ENCODE peak calls at places on chromosomes 5 and 9, in four cellular contexts. W, J, N and Y are unnamed samples.

GRCh38 chr9:23587433-23587832 is 238.6 kb downstream of the ELAVL2 start:
- DNase-seq in J (no peak), N (no peak), W (peak), Y (peak)

GRCh38 chr5:62029303-62029702 is 276.7 kb upstream of the KIF2A start:
- DNase-seq in J (no peak), W (no peak), N (no peak), Y (no peak)

GRCh38 chr5:9775339-9775738 is 145.2 kb upstream of the TAS2R1 start:
- DNase-seq in J (no peak), N (no peak), W (no peak), Y (no peak)

GRCh38 chr9:129270903-129271431 is 92.9 kb upstream of the IER5L start:
- DNase-seq in N (no peak), J (no peak), W (no peak), Y (no peak)

GRCh38 chr5:136042665-136043121 is 13.9 kb downstream of the TGFBI start:
- DNase-seq in J (no peak), N (no peak), W (no peak), Y (no peak)

GRCh38 chr5:88785396-88786216 is 97.4 kb downstream of the MEF2C start:
- DNase-seq in J (peak), W (no peak), N (no peak), Y (no peak)

GRCh38 chr5:125485003-125485641 is 738.7 kb upstream of the ZNF608 start:
- DNase-seq in J (peak), N (peak), W (no peak), Y (peak)

GRCh38 chr9:127162046-127162445 is 39.6 kb upstream of the ANGPTL2 start:
- DNase-seq in J (no peak), N (no peak), W (no peak), Y (no peak)

GRCh38 chr9:119818726-119819435 is 449.6 kb upstream of the BRINP1 start:
- DNase-seq in J (no peak), W (no peak), N (no peak), Y (no peak)

DNA sequence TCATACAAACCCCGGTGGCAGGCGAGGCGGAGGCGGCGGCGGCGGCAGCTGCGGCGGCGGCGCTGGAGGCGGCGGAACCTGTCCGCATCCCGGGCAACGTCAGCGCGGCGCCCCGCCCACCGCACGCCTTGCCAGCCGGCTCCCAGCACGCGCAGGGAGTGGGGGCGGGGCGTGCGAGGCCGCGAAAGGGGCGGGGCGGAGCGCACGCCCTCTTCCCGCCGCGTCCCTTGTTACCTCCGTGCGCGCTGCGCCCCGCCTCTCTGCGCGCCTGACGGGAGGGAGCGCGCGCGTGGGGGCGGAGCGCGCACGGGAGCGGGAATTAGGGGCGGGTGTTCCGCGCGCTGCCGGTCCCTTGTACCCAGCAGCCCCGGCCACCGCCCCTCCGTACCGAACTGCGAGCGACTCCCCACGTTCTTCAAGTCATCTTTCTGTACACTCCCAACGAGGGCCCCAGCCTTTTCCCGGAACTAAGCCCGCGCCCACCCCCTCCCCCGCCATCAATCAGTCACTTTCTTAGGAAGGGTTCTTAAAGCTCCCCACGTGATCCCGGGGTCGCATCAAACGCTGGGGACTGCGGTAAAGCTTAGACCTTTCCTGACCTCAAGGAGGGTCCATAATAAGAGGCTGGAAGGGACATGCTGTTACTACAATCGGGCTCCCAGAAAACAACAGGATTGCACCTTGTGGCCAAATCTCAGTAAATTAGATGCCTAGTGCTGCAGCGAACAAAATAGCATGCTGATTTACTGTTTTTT is at the start of gene AGTPBP1:
- DNase-seq in N (peak), J (peak), W (peak), Y (peak)
- TF ChIP-seq POLR2A in N (peak), J (no peak), W (no peak), Y (no peak)

GRCh38 chr9:107141967-107142366 is 141.1 kb upstream of the RAD23B start:
- DNase-seq in J (peak), N (no peak), W (no peak), Y (no peak)
- TF ChIP-seq CTCF in J (peak), N (no peak), W (no peak), Y (no peak)

DNA sequence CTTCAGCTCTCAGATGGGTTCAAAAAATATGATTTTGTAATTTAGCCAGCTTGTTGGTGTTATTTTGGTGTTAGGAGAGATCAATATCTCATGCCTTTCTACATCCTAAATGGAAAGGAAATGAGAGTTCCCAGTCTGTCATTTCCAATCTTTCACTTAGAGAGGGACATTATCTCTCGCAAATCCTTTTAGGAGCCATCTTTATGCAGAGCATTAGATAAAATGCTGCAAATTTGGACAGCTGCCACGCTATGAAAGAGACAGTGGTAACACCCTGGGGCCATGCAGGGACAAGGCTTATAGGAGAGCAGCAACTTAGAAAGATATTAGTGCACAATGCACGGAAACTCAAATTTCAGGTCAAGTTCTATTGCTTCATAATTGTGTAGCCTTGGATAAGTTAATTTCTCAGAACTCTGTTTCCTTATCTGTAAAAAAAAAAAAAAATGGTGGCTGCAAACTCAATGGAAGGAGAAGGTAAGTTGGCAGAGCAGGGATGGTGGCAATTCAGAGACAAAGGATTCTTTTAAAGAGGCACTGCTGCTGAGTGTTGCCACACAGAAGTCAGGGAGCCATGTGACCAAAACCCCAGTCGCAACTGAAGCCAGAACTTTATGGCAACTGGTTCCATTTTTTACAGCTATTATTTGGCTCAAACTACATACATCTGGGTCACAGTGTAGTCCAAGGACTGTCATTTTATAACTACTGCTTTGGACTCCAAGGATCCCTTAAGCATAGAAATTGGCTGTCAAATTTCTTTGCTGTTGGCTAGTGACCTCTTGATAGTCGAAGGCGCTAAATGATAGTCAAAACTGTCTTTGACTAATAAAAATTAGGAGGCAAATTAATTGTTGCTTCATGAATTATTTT is 210.2 kb downstream of the FRMD3 start:
- DNase-seq in J (no peak), W (no peak), N (no peak), Y (no peak)
- H3K4me3 ChIP-seq in J (no peak), W (no peak), N (no peak), Y (no peak)

DNA sequence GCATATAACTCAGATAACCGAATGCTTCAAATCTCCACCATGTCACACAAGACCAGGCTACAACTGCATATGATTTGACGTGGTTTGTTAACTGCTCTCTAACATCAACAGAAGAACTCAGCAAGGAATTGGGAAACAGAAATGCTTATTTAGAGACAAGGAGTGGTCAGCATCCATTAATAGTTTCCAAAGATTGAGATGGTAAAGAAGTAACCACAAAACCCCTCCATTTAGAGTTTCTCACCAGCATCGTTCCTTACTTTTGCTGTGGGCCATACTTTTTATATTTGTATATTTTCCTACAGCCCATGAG is 25.2 kb downstream of the DPYSL3 start:
- DNase-seq in W (no peak), J (no peak), N (no peak), Y (no peak)
- TF ChIP-seq POLR2A in W (no peak), J (no peak), N (no peak), Y (no peak)

DNA sequence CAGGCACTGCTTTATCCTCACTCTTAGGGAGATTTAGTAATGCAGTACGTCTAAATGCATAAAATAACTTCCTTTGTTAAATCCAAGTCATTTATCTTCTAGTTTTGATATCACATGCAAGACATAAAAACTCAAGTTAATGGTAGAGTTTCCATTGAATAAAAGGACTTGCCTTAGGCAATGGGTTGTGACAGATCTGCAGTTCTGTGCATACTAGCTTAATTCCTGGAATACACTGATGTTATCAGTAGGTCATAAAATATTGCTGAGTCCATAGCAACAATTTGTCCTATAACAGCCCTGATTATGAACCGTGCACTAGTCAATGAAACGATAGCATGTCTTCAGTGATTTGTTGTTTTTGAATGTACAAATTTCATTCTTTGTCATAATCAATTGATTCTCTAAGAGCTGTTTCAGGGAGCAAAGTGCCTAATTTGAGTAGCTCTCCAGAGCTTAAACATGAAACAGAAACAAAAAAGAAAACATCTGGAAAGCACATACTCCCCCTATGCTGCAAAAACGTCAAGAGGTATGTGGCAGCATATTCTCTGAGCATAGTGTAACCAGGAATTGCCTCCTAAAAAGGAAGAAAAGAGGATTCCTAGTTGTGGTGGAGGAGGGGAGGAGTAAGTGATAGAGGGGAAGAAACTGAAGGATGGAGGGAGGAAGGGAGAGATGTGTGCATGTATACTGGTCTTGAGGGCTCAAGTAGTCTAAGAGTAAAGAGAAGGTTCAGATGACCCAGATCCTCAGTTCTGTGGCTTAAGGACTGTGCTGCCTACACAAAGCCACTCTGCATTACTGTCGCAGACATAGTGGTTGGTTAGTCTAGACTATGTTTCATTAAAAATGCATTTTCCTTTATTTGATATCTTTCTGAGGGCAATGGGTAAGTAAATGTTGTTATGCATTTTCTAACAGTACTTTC is 589.2 kb downstream of the PRR16 start:
- DNase-seq in W (no peak), N (no peak), J (no peak), Y (no peak)
- TF ChIP-seq CTCF in W (no peak), N (no peak), J (no peak), Y (no peak)

GRCh38 chr5:3600106-3600997 is 4.7 kb downstream of the IRX1 start:
- DNase-seq in J (no peak), N (no peak), W (no peak), Y (no peak)

GRCh38 chr5:3597727-3598082 is 2.1 kb downstream of the IRX1 start:
- DNase-seq in W (no peak), N (no peak), J (no peak), Y (no peak)

GRCh38 chr5:3599283-3600105 is 3.9 kb downstream of the IRX1 start:
- DNase-seq in J (no peak), N (no peak), W (no peak), Y (peak)

GRCh38 chr5:3598236-3598635 is 2.6 kb downstream of the IRX1 start:
- DNase-seq in N (no peak), W (no peak), J (no peak), Y (no peak)

GRCh38 chr5:3598725-3599282 is 3.2 kb downstream of the IRX1 start:
- DNase-seq in W (no peak), N (no peak), J (no peak), Y (peak)
- H3K4me3 ChIP-seq in W (no peak), N (no peak), J (no peak), Y (no peak)

DNA sequence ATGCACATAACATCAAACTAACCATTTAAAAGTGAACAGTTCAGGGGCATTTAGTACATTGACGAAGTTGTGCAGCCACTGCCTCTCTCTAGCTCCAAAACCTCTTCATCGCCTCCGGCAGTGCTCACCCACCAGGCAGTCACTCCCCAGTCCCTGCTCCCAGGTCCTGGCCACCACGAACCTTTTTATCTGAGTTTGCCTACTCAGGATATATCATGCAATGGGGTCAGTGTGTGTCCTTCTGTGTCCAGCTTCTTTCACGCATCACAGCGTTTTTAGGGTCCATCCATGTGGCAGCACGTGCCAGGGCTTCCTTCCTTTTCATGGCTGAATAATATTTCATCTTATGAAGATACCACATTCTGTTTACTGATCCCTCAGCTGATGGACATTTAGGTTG is 4.6 kb downstream of the AHRR start:
- DNase-seq in J (no peak), W (no peak), N (no peak), Y (no peak)
- TF ChIP-seq POLR2A in J (no peak), W (no peak), N (no peak), Y (no peak)

GRCh38 chr5:22852807-22853670 is at the start of gene CDH12:
- DNase-seq in W (no peak), J (no peak), N (no peak), Y (no peak)
- TF ChIP-seq CTCF in W (no peak), J (no peak), N (no peak), Y (no peak)

GRCh38 chr5:67063055-67063454 is 133.5 kb downstream of the CD180 start:
- DNase-seq in N (no peak), J (no peak), W (no peak), Y (no peak)
- H3K4me3 ChIP-seq in N (no peak), J (no peak), W (no peak), Y (no peak)